ENCODE peak calls at places on chromosomes 1 and 21, in nine cellular contexts. K is Calu3; D is pons; E is K562; W is activated CD4-positive, alpha-beta T cell treated with anti-CD3 and anti-CD28 coated beads, Interleukin-2, amount 10 ng/mL, durations not matched to agents 7 days and 5 days; H is left cardiac atrium; B is neural crest cell; N is A172; M is ovary. J is an unnamed sample.

GRCh38 chr1:54254055-54254454 is 54.1 kb downstream of the MRPL37 start:
- DNase-seq in E (no peak), W (no peak), D (no peak), B (no peak), K (no peak), M (no peak), N (peak; percentile 90), H (no peak), J (no peak)

GRCh38 chr1:234631721-234632125 is 21.7 kb upstream of the IRF2BP2 start:
- DNase-seq in B (no peak), H (no peak), E (no peak), K (peak; percentile 88), D (no peak), W (no peak), N (peak; percentile 100), M (no peak), J (no peak)

GRCh38 chr1:59879556-59879955 is 47.0 kb downstream of the CYP2J2 start:
- DNase-seq in K (peak; percentile 80), N (peak; percentile 16), H (peak; percentile 78), B (peak; percentile 71), E (peak; percentile 61), D (peak; percentile 82), M (no peak), W (peak; percentile 79), J (peak; percentile 66)

GRCh38 chr1:10679521-10680220 is 116.8 kb downstream of the CASZ1 start:
- DNase-seq in D (no peak), M (no peak), N (peak; percentile 65), K (peak; percentile 10), H (no peak), E (peak; percentile 75), W (no peak), B (no peak), J (peak; percentile 34)

GRCh38 chr21:25324666-25325065 is 282.6 kb downstream of the MRPL39 start:
- DNase-seq in E (no peak), M (no peak), H (no peak), B (no peak), N (no peak), K (no peak), W (no peak), D (no peak), J (no peak)

GRCh38 chr1:173507847-173508209 is 30.7 kb downstream of the PRDX6 start:
- DNase-seq in H (no peak), E (no peak), N (peak; percentile 47), M (no peak), D (no peak), K (peak; percentile 37), W (no peak), B (no peak), J (no peak)

GRCh38 chr1:207300970-207301369 is 20.5 kb upstream of the CD55 start:
- DNase-seq in D (no peak), B (no peak), H (no peak), N (no peak), W (no peak), M (no peak), K (no peak), E (no peak), J (no peak)

GRCh38 chr1:45979074-45979777 is 153.2 kb downstream of the PIK3R3 start:
- DNase-seq in B (no peak), K (peak; percentile 9), M (no peak), D (no peak), H (no peak), E (no peak), N (peak; percentile 21), W (no peak), J (no peak)

J was measured in testis.